ENCODE peak calls at places on chromosomes 3 and 15, in ten cellular contexts. Q, V, M, N, D, U, O, A, L and E are unnamed samples.

GRCh38 chr15:66409565-66410108 is 22.9 kb downstream of the MAP2K1 start:
- DNase-seq in Q (no peak), N (no peak), U (no peak), M (no peak), V (no peak), L (no peak), A (no peak), D (peak), O (no peak), E (no peak)

GRCh38 chr15:45376300-45376928 is 1.9 kb downstream of the GATM start:
- DNase-seq in O (no peak), U (no peak), A (no peak), D (no peak), N (no peak), M (no peak), Q (no peak), V (no peak), L (no peak), E (no peak)

GRCh38 chr3:46114324-46114988 is 87.2 kb upstream of the XCR1 start:
- DNase-seq in O (peak), Q (peak), U (no peak), N (peak), V (no peak), A (no peak), L (no peak), D (no peak), M (no peak), E (no peak)

GRCh38 chr15:70761046-70761445 is 2.3 kb downstream of the UACA start:
- DNase-seq in V (no peak), U (no peak), L (no peak), A (no peak), O (no peak), D (no peak), Q (no peak), M (no peak), N (peak), E (no peak)

GRCh38 chr3:31567036-31567435 is 34.3 kb downstream of the STT3B start:
- DNase-seq in D (no peak), U (no peak), O (no peak), N (no peak), M (no peak), L (no peak), V (no peak), Q (peak), A (no peak), E (no peak)

GRCh38 chr3:171416061-171416460 is 44.1 kb downstream of the TNIK start:
- DNase-seq in V (no peak), N (peak), U (no peak), O (peak), Q (no peak), M (no peak), L (no peak), D (no peak), A (no peak), E (no peak)

GRCh38 chr3:186254676-186255665 is 107.1 kb downstream of the DGKG start:
- DNase-seq in D (no peak), U (peak), Q (no peak), O (no peak), A (no peak), L (no peak), N (no peak), M (peak), V (no peak), E (no peak)

GRCh38 chr3:69020424-69020823 is 6.9 kb upstream of the EOGT start:
- DNase-seq in D (no peak), A (no peak), U (no peak), O (no peak), V (no peak), Q (no peak), N (no peak), M (no peak), L (no peak), E (no peak)

GRCh38 chr3:40961104-40961857 is 238.0 kb upstream of the CTNNB1 start:
- DNase-seq in Q (no peak), N (no peak), D (no peak), U (no peak), M (no peak), A (no peak), V (no peak), O (no peak), L (no peak), E (no peak)

GRCh38 chr3:185200639-185201038 is 47.8 kb upstream of the C3orf70 start:
- DNase-seq in M (no peak), D (no peak), A (no peak), U (no peak), Q (no peak), N (peak), V (no peak), L (no peak), O (peak), E (no peak)

GRCh38 chr3:54714035-54714434 is 213.8 kb downstream of the LRTM1 start:
- DNase-seq in O (no peak), U (no peak), A (no peak), M (no peak), L (no peak), V (no peak), N (no peak), D (no peak), Q (no peak), E (no peak)